ENCODE peak calls at places on chromosomes 16 and 17, in six cellular contexts. One of them, this sample, is unnamed.

GRCh38 chr16:49855280-49855821 is 561 bp downstream of the ZNF423 start:
- DNase-seq in mesendoderm: peak
- DNase-seq in CD8-positive, alpha-beta T cell: peak
- DNase-seq in fibroblast of pulmonary artery: peak
- DNase-seq in coronary artery: peak
- DNase-seq in cardiac muscle cell: peak
- DNase-seq in this sample: no peak

GRCh38 chr16:7628981-7629380 is 296.3 kb downstream of the RBFOX1 start:
- DNase-seq in cardiac muscle cell: no peak
- DNase-seq in CD8-positive, alpha-beta T cell: no peak
- DNase-seq in mesendoderm: no peak
- DNase-seq in coronary artery: no peak
- DNase-seq in fibroblast of pulmonary artery: no peak
- DNase-seq in this sample: no peak

GRCh38 chr17:58414596-58414997 is 2.7 kb downstream of the RNF43 start:
- DNase-seq in coronary artery: no peak
- DNase-seq in fibroblast of pulmonary artery: no peak
- DNase-seq in cardiac muscle cell: no peak
- DNase-seq in mesendoderm: no peak
- DNase-seq in CD8-positive, alpha-beta T cell: no peak
- DNase-seq in this sample: no peak

GRCh38 chr17:42548993-42549755 is 3.5 kb upstream of the HSD17B1 start:
- DNase-seq in cardiac muscle cell: no peak
- DNase-seq in mesendoderm: no peak
- DNase-seq in coronary artery: no peak
- DNase-seq in fibroblast of pulmonary artery: no peak
- DNase-seq in CD8-positive, alpha-beta T cell: no peak
- DNase-seq in this sample: no peak

GRCh38 chr16:31093132-31093703 is 1.4 kb downstream of the VKORC1 start:
- DNase-seq in CD8-positive, alpha-beta T cell: no peak
- DNase-seq in cardiac muscle cell: peak
- DNase-seq in fibroblast of pulmonary artery: no peak
- DNase-seq in mesendoderm: peak
- DNase-seq in coronary artery: no peak
- DNase-seq in this sample: no peak

GRCh38 chr16:47136101-47136820 is 7.5 kb downstream of the NETO2 start:
- DNase-seq in fibroblast of pulmonary artery: peak
- DNase-seq in mesendoderm: peak
- DNase-seq in CD8-positive, alpha-beta T cell: no peak
- DNase-seq in coronary artery: no peak
- DNase-seq in cardiac muscle cell: peak
- DNase-seq in this sample: no peak

GRCh38 chr17:72466199-72466598 is 345.4 kb downstream of the SOX9 start:
- DNase-seq in coronary artery: no peak
- DNase-seq in CD8-positive, alpha-beta T cell: no peak
- DNase-seq in fibroblast of pulmonary artery: peak
- DNase-seq in mesendoderm: no peak
- DNase-seq in cardiac muscle cell: peak
- DNase-seq in this sample: no peak

GRCh38 chr16:17283022-17283421 is 187.7 kb downstream of the XYLT1 start:
- DNase-seq in mesendoderm: no peak
- DNase-seq in cardiac muscle cell: no peak
- DNase-seq in fibroblast of pulmonary artery: no peak
- DNase-seq in coronary artery: no peak
- DNase-seq in CD8-positive, alpha-beta T cell: no peak
- DNase-seq in this sample: no peak

GRCh38 chr17:74922172-74922571 is 883 bp downstream of the USH1G start:
- DNase-seq in CD8-positive, alpha-beta T cell: no peak
- DNase-seq in mesendoderm: no peak
- DNase-seq in cardiac muscle cell: no peak
- DNase-seq in coronary artery: no peak
- DNase-seq in fibroblast of pulmonary artery: no peak
- DNase-seq in this sample: no peak

GRCh38 chr16:3952342-3953131 is 72.0 kb upstream of the CREBBP start:
- DNase-seq in mesendoderm: peak
- DNase-seq in CD8-positive, alpha-beta T cell: no peak
- DNase-seq in fibroblast of pulmonary artery: peak
- DNase-seq in coronary artery: peak
- DNase-seq in cardiac muscle cell: peak
- DNase-seq in this sample: no peak

GRCh38 chr17:47846741-47847340 is 4.1 kb downstream of the SP6 start:
- DNase-seq in CD8-positive, alpha-beta T cell: no peak
- DNase-seq in cardiac muscle cell: no peak
- DNase-seq in coronary artery: no peak
- DNase-seq in fibroblast of pulmonary artery: no peak
- DNase-seq in mesendoderm: no peak
- DNase-seq in this sample: no peak

GRCh38 chr17:9004132-9004960 is 17.0 kb upstream of the NTN1 start:
- DNase-seq in coronary artery: no peak
- DNase-seq in cardiac muscle cell: no peak
- DNase-seq in mesendoderm: no peak
- DNase-seq in CD8-positive, alpha-beta T cell: no peak
- DNase-seq in fibroblast of pulmonary artery: no peak
- DNase-seq in this sample: no peak
- H3K4me3 ChIP-seq in coronary artery: peak
- H3K4me3 ChIP-seq in cardiac muscle cell: peak
- H3K4me3 ChIP-seq in mesendoderm: no peak
- H3K4me3 ChIP-seq in CD8-positive, alpha-beta T cell: peak
- H3K4me3 ChIP-seq in fibroblast of pulmonary artery: no peak
- H3K4me3 ChIP-seq in this sample: no peak

GRCh38 chr16:82038941-82039340 is 3.9 kb downstream of the HSD17B2 start:
- DNase-seq in fibroblast of pulmonary artery: no peak
- DNase-seq in mesendoderm: no peak
- DNase-seq in coronary artery: no peak
- DNase-seq in CD8-positive, alpha-beta T cell: no peak
- DNase-seq in cardiac muscle cell: no peak
- DNase-seq in this sample: no peak
- H3K4me3 ChIP-seq in fibroblast of pulmonary artery: no peak
- H3K4me3 ChIP-seq in mesendoderm: no peak
- H3K4me3 ChIP-seq in coronary artery: no peak
- H3K4me3 ChIP-seq in CD8-positive, alpha-beta T cell: no peak
- H3K4me3 ChIP-seq in cardiac muscle cell: no peak
- H3K4me3 ChIP-seq in this sample: no peak

DNA sequence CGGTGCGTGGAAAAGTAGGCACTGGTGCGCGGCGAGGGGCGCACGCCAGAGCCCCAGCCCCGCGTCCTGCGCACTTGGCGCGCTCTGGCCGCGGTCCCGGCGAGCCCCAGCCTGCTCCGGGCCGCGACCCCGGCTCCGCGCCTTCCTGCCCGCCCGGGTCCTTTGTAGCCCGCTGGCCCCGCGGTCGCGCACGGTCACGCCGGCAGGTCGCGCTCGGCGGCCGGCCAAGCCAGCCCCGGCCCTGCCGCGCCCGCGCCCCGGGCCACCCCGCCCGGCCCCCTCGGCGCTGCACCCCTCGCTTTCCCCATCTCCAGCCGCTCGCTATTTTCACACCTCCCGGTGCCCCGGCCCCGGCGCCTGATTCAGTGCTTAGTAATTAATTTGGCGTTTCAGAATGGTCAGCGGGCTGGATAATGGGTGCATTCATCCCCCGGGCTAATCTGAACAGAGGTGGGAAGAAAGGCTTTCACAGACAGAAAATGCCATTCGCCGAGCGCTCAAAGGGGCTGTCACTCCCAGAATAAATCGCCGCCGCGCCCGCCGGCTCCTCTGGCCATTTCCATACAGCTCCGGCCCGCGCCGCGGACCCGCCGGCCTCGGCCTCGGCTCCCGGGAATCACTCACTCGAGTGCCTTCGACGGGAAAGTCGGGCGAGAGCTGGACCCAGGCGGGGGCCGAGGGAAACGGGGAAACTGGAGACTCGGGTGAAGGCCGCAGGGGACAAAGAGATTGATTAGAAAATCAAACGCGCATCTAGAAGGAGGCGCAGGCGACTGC is 17.8 kb upstream of the NTN1 start:
- DNase-seq in cardiac muscle cell: no peak
- DNase-seq in CD8-positive, alpha-beta T cell: no peak
- DNase-seq in coronary artery: no peak
- DNase-seq in fibroblast of pulmonary artery: no peak
- DNase-seq in mesendoderm: peak
- DNase-seq in this sample: no peak
- H3K4me3 ChIP-seq in cardiac muscle cell: peak
- H3K4me3 ChIP-seq in CD8-positive, alpha-beta T cell: peak
- H3K4me3 ChIP-seq in coronary artery: peak
- H3K4me3 ChIP-seq in fibroblast of pulmonary artery: no peak
- H3K4me3 ChIP-seq in mesendoderm: no peak
- H3K4me3 ChIP-seq in this sample: peak

DNA sequence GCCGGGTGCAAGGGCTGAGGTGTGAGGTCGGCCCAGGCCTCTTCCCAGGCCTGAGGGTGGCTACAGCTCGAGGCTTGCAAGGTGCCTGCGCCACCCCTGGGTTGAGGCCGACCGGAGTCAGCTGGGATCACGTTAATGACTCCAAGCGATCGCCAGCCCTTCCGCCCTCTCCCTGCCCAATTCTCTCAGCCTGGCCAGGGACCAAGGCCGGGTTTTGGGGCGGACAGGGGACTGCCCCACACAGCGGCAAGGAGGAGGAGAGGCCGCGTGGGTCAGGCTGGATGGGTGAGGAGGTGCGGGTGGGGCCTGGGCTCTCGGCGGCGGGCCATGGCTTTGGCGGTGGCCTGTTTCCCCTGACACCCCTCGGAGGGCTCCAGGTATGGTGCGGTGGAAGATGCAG is 3.2 kb upstream of the WDR24 start:
- DNase-seq in cardiac muscle cell: no peak
- DNase-seq in CD8-positive, alpha-beta T cell: no peak
- DNase-seq in coronary artery: no peak
- DNase-seq in mesendoderm: no peak
- DNase-seq in fibroblast of pulmonary artery: no peak
- DNase-seq in this sample: no peak
- H3K4me3 ChIP-seq in cardiac muscle cell: no peak
- H3K4me3 ChIP-seq in CD8-positive, alpha-beta T cell: no peak
- H3K4me3 ChIP-seq in coronary artery: no peak
- H3K4me3 ChIP-seq in mesendoderm: no peak
- H3K4me3 ChIP-seq in fibroblast of pulmonary artery: no peak
- H3K4me3 ChIP-seq in this sample: peak

GRCh38 chr17:63365366-63366237 is 80.5 kb downstream of the CYB561 start:
- DNase-seq in fibroblast of pulmonary artery: peak
- DNase-seq in cardiac muscle cell: no peak
- DNase-seq in CD8-positive, alpha-beta T cell: no peak
- DNase-seq in coronary artery: no peak
- DNase-seq in mesendoderm: peak
- DNase-seq in this sample: no peak

GRCh38 chr17:63364944-63365343 is 81.2 kb downstream of the CYB561 start:
- DNase-seq in coronary artery: no peak
- DNase-seq in CD8-positive, alpha-beta T cell: no peak
- DNase-seq in fibroblast of pulmonary artery: no peak
- DNase-seq in cardiac muscle cell: no peak
- DNase-seq in mesendoderm: no peak
- DNase-seq in this sample: no peak

GRCh38 chr17:63369233-63369632 is 76.9 kb downstream of the CYB561 start:
- DNase-seq in coronary artery: no peak
- DNase-seq in fibroblast of pulmonary artery: peak
- DNase-seq in cardiac muscle cell: peak
- DNase-seq in mesendoderm: no peak
- DNase-seq in CD8-positive, alpha-beta T cell: no peak
- DNase-seq in this sample: no peak

GRCh38 chr17:63366238-63366561 is 79.9 kb downstream of the CYB561 start:
- DNase-seq in CD8-positive, alpha-beta T cell: no peak
- DNase-seq in fibroblast of pulmonary artery: no peak
- DNase-seq in cardiac muscle cell: no peak
- DNase-seq in coronary artery: no peak
- DNase-seq in mesendoderm: no peak
- DNase-seq in this sample: no peak

DNA sequence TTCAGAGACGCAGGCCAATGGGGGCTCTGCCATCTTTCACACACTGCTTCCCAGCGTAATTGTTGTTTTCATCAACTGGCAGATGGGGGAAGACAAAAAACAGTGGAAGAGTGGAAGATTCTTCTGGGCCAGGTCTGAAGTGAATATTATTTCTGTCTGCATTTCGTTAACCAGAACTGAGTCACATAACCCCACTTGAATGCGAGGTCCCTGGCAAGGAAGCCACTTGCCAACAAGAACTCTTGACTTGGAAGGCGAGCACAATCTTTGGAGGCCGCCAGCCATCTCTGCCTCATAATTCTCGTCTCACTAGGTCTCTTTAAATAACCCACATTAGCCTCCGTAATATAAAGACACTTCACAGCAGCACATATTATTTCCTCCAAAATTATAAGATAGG is 75.4 kb downstream of the CYB561 start:
- DNase-seq in mesendoderm: no peak
- DNase-seq in CD8-positive, alpha-beta T cell: no peak
- DNase-seq in cardiac muscle cell: no peak
- DNase-seq in coronary artery: no peak
- DNase-seq in fibroblast of pulmonary artery: no peak
- DNase-seq in this sample: no peak
- H3K4me3 ChIP-seq in mesendoderm: no peak
- H3K4me3 ChIP-seq in CD8-positive, alpha-beta T cell: no peak
- H3K4me3 ChIP-seq in cardiac muscle cell: no peak
- H3K4me3 ChIP-seq in coronary artery: no peak
- H3K4me3 ChIP-seq in fibroblast of pulmonary artery: no peak
- H3K4me3 ChIP-seq in this sample: no peak

GRCh38 chr17:56595831-56596740 is 2.6 kb downstream of the NOG start:
- DNase-seq in coronary artery: no peak
- DNase-seq in CD8-positive, alpha-beta T cell: peak
- DNase-seq in fibroblast of pulmonary artery: no peak
- DNase-seq in cardiac muscle cell: no peak
- DNase-seq in mesendoderm: peak
- DNase-seq in this sample: no peak

GRCh38 chr17:56599093-56599492 is 5.6 kb downstream of the NOG start:
- DNase-seq in coronary artery: no peak
- DNase-seq in mesendoderm: no peak
- DNase-seq in fibroblast of pulmonary artery: no peak
- DNase-seq in CD8-positive, alpha-beta T cell: peak
- DNase-seq in cardiac muscle cell: no peak
- DNase-seq in this sample: no peak

GRCh38 chr17:56596741-56597494 is 3.4 kb downstream of the NOG start:
- DNase-seq in mesendoderm: no peak
- DNase-seq in CD8-positive, alpha-beta T cell: peak
- DNase-seq in fibroblast of pulmonary artery: no peak
- DNase-seq in cardiac muscle cell: no peak
- DNase-seq in coronary artery: no peak
- DNase-seq in this sample: no peak

GRCh38 chr17:56598471-56598870 is 5.0 kb downstream of the NOG start:
- DNase-seq in cardiac muscle cell: no peak
- DNase-seq in CD8-positive, alpha-beta T cell: no peak
- DNase-seq in mesendoderm: peak
- DNase-seq in coronary artery: no peak
- DNase-seq in fibroblast of pulmonary artery: no peak
- DNase-seq in this sample: no peak

DNA sequence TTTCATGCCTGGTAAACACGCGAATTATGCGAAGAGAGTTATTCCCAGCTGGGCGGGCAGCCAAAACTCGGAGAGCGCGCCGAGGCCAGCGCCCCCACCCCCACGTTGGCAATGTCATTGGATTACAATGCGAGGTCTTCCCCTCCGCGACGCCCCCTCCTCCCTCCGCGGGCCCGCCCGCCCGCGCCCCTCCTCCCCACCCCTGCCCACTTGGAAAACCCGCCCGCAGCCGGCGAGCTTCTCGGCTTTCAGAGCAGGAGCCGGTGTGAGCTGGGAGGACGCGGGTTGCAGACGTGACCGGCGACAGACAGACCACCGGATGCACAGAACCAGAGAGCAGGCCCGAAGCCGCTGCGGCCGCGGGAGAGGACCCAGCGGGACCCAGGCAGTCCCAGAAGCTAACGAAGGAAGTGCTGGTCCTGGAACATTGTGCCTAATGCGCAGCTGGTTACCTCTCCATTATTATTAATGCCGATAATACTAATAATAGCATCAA is 4.0 kb downstream of the NOG start:
- DNase-seq in cardiac muscle cell: no peak
- DNase-seq in CD8-positive, alpha-beta T cell: peak
- DNase-seq in mesendoderm: peak
- DNase-seq in fibroblast of pulmonary artery: no peak
- DNase-seq in coronary artery: no peak
- DNase-seq in this sample: no peak
- H3K4me3 ChIP-seq in cardiac muscle cell: peak
- H3K4me3 ChIP-seq in CD8-positive, alpha-beta T cell: peak
- H3K4me3 ChIP-seq in mesendoderm: no peak
- H3K4me3 ChIP-seq in fibroblast of pulmonary artery: no peak
- H3K4me3 ChIP-seq in coronary artery: peak
- H3K4me3 ChIP-seq in this sample: peak

GRCh38 chr17:31319253-31319661 is 2.2 kb downstream of the EVI2A start:
- DNase-seq in fibroblast of pulmonary artery: no peak
- DNase-seq in mesendoderm: no peak
- DNase-seq in CD8-positive, alpha-beta T cell: no peak
- DNase-seq in coronary artery: no peak
- DNase-seq in cardiac muscle cell: no peak
- DNase-seq in this sample: no peak
- H3K4me3 ChIP-seq in fibroblast of pulmonary artery: no peak
- H3K4me3 ChIP-seq in mesendoderm: no peak
- H3K4me3 ChIP-seq in CD8-positive, alpha-beta T cell: peak
- H3K4me3 ChIP-seq in coronary artery: no peak
- H3K4me3 ChIP-seq in cardiac muscle cell: no peak
- H3K4me3 ChIP-seq in this sample: peak